ENCODE peak calls at places on chromosomes 6 and 20, in seven cellular contexts. W is tibial nerve, X is stomach, V is esophagus muscularis mucosa, M is spleen, G is IMR-90, B is heart left ventricle. I is an unnamed sample.

GRCh38 chr6:109165392-109165964 is 70.2 kb downstream of the CEP57L1 start:
- DNase-seq in W (no peak), X (no peak), V (no peak), M (no peak), G (peak; percentile 70), B (peak; percentile 30), I (no peak)

GRCh38 chr6:31530659-31531058 is 1.9 kb downstream of the MCCD1 start:
- DNase-seq in W (no peak), X (no peak), V (no peak), M (no peak), G (no peak), B (no peak), I (no peak)

GRCh38 chr20:38168791-38169589 is 3.9 kb upstream of the TGM2 start:
- DNase-seq in W (no peak), X (peak; percentile 30), V (no peak), M (peak; percentile 90), G (no peak), B (peak; percentile 41), I (no peak)

GRCh38 chr20:31260326-31260932 is 3.0 kb downstream of the DEFB115 start:
- DNase-seq in W (no peak), X (no peak), V (no peak), M (no peak), G (no peak), B (no peak), I (no peak)

GRCh38 chr20:61218886-61219480 is 33.1 kb upstream of the CDH4 start:
- DNase-seq in W (no peak), X (no peak), V (no peak), M (no peak), G (peak; percentile 60), B (no peak), I (no peak)

GRCh38 chr6:67102743-67103142 is 1395.7 kb upstream of the EYS start:
- DNase-seq in W (no peak), X (no peak), V (no peak), M (no peak), G (no peak), B (no peak), I (no peak)

GRCh38 chr6:156154896-156155295 is 622.3 kb upstream of the ARID1B start:
- DNase-seq in W (no peak), X (no peak), V (no peak), M (no peak), G (peak; percentile 5), B (no peak), I (no peak)

GRCh38 chr6:74991573-74992332 is 214.1 kb downstream of the COL12A1 start:
- DNase-seq in W (no peak), X (no peak), V (no peak), M (no peak), G (peak; percentile 38), B (no peak), I (no peak)

GRCh38 chr6:40907198-40907701 is 131.8 kb downstream of the UNC5CL start:
- DNase-seq in W (no peak), X (peak; percentile 60), V (no peak), M (no peak), G (peak; percentile 9), B (peak; percentile 47), I (no peak)

GRCh38 chr6:128487055-128487454 is 33.3 kb downstream of the PTPRK start:
- DNase-seq in W (no peak), X (no peak), V (no peak), M (no peak), G (no peak), B (no peak), I (no peak)

GRCh38 chr20:61436674-61437279 is 184.7 kb downstream of the CDH4 start:
- DNase-seq in W (no peak), X (no peak), V (no peak), M (no peak), G (peak; percentile 58), B (no peak), I (no peak)

GRCh38 chr6:48016027-48016755 is 94.8 kb downstream of the PTCHD4 start:
- DNase-seq in W (no peak), X (no peak), V (no peak), M (no peak), G (no peak), B (no peak), I (no peak)

GRCh38 chr20:7817286-7817685 is 123.0 kb downstream of the HAO1 start:
- DNase-seq in W (no peak), X (no peak), V (no peak), M (no peak), G (no peak), B (no peak), I (no peak)

GRCh38 chr6:57310817-57311157 is 6.6 kb upstream of the PRIM2 start:
- DNase-seq in W (no peak), X (no peak), V (no peak), M (no peak), G (no peak), B (no peak), I (no peak)

GRCh38 chr6:111573892-111574800 is 31.5 kb downstream of the TRAF3IP2 start:
- DNase-seq in W (no peak), X (no peak), V (no peak), M (no peak), G (peak; percentile 98), B (peak; percentile 46), I (no peak)

GRCh38 chr6:112348334-112348874 is 1.3 kb downstream of the RFPL4B start:
- DNase-seq in W (no peak), X (no peak), V (no peak), M (no peak), G (no peak), B (no peak), I (no peak)

GRCh38 chr20:57175397-57176010 is 90.9 kb downstream of the BMP7 start:
- DNase-seq in W (no peak), X (no peak), V (no peak), M (no peak), G (no peak), B (no peak), I (no peak)

GRCh38 chr6:151709329-151709728 is 98.2 kb upstream of the ESR1 start:
- DNase-seq in W (no peak), X (no peak), V (no peak), M (no peak), G (no peak), B (no peak), I (no peak)

GRCh38 chr20:42936482-42936881 is 253.2 kb downstream of the PTPRT start:
- DNase-seq in W (no peak), X (no peak), V (no peak), M (no peak), G (no peak), B (no peak), I (no peak)

GRCh38 chr6:93088675-93089575 is 330.4 kb downstream of the EPHA7 start:
- DNase-seq in W (no peak), X (no peak), V (no peak), M (no peak), G (no peak), B (no peak), I (no peak)

GRCh38 chr20:17833036-17833674 is 133.4 kb downstream of the BANF2 start:
- DNase-seq in W (no peak), X (no peak), V (no peak), M (no peak), G (peak; percentile 37), B (no peak), I (no peak)

GRCh38 chr6:33181141-33181540 is 11.1 kb downstream of the COL11A2 start:
- DNase-seq in W (no peak), X (no peak), V (no peak), M (no peak), G (no peak), B (no peak), I (no peak)

GRCh38 chr6:122736166-122736565 is 43.4 kb upstream of the FABP7 start:
- DNase-seq in W (no peak), X (no peak), V (no peak), M (no peak), G (no peak), B (no peak), I (no peak)

DNA sequence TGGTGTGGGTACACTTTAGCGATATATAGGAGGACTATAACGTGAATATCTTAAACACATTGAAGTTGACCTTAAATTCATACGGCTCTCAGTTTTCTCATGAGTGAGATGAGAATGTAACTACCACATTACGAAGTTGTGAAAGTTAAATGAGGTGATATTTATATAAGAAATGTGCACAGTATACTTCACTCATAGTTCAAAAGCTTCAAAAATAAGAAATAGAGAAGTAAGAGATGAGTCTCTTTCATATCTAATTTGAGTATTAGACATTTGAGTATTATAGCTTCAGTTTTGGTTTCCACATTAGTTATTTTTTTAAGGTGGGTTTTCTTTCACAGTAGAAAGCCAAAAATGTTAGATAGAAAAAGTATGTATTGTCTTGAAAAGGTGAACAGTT is 183.3 kb downstream of the NKAIN2 start:
- DNase-seq in W (no peak), X (no peak), V (no peak), M (no peak), G (no peak), B (no peak), I (no peak)
- TF ChIP-seq POLR2A in W (no peak), X (no peak), V (no peak), M (no peak), G (no peak), B (no peak), I (no peak)

GRCh38 chr6:4085329-4085695 is 6.4 kb upstream of the FAM217A start:
- DNase-seq in W (no peak), X (no peak), V (no peak), M (no peak), G (peak; percentile 72), B (no peak), I (no peak)
- TF ChIP-seq CTCF in W (no peak), X (no peak), V (no peak), M (no peak), G (no peak), B (no peak), I (no peak)

DNA sequence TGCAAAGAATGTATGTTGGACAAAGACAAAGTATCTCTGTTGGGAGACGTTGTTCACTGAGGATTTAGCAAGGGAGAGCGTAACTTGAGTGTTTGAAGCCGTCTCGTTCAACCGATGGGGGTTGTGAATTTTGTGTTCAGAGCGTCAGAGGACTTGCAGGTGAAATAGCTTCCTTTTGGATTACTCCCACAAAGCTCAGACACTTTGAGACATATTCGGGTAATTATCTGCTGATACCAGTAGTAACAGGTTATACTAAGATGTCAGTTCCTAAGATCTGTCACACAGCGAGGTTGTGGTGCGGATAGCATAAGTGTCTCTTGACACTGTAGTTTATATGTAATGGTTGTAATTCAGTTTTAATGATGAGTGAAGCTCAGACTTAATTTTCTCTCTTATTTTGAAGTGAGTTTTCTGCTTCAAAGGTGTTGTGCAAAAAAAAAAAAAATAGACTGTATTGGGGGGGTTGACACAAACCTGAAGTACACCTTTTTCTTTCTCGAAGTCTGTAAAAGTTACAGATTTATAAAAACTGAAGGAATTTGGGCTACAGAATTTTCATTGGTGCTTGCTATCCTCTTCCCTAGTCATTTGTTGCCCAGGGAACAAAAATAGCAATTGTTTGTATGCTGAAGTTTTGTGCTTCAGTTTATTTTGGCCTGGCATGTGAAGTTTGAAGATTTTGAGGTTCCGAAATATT is 1.7 kb downstream of the ASXL1 start:
- DNase-seq in W (no peak), X (no peak), V (no peak), M (no peak), G (peak; percentile 31), B (no peak), I (no peak)
- TF ChIP-seq POLR2A in W (no peak), X (no peak), V (no peak), M (no peak), G (peak; percentile 25), B (no peak), I (no peak)

DNA sequence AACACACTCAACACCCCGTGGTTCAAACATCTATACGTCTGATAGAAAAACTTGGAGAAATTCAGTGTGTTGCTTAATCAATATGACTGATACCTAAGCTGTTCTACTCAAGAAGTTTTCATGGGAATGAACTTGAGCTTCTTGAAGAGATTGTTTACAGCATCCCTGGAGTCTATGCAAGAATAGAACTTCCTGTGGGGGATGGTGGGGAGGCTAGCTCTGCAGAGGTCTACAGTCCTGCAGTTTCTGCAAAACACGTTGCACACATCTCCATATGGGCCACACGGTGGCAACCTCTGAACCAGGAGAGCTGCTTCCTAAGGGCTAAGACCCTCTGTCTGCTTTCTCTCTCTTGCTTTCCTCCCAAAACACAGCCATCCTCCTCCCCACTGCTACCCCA is 32.7 kb upstream of the FANCE start:
- DNase-seq in W (no peak), X (no peak), V (no peak), M (no peak), G (peak; percentile 91), B (no peak), I (no peak)
- TF ChIP-seq CTCF in W (no peak), X (no peak), V (no peak), M (no peak), G (peak; percentile 49), B (no peak), I (no peak)

I was measured in Peyer's patch.